ENCODE peak calls at places on chromosomes 3 and 15, in seven cellular contexts. H, M, I, A, F, N and E are unnamed samples.

GRCh38 chr3:108511055-108511454 is 659 bp upstream of the MYH15 start:
- DNase-seq in H (no peak), M (no peak), I (no peak), A (no peak), F (no peak), N (no peak), E (no peak)

GRCh38 chr3:184734903-184735630 is 23.2 kb upstream of the MAGEF1 start:
- DNase-seq in H (no peak), M (peak), I (no peak), A (no peak), F (no peak), N (no peak), E (no peak)

GRCh38 chr3:127536818-127537810 is 53.4 kb downstream of the TPRA1 start:
- DNase-seq in H (no peak), M (no peak), I (no peak), A (no peak), F (no peak), N (peak), E (no peak)

GRCh38 chr3:57393957-57394356 is 101.5 kb upstream of the ASB14 start:
- DNase-seq in H (no peak), M (no peak), I (no peak), A (no peak), F (no peak), N (no peak), E (no peak)

GRCh38 chr15:36878745-36879262 is 221.5 kb downstream of the MEIS2 start:
- DNase-seq in H (no peak), M (no peak), I (no peak), A (no peak), F (no peak), N (no peak), E (no peak)

GRCh38 chr15:63107895-63108546 is 13.6 kb upstream of the LACTB start:
- DNase-seq in H (no peak), M (no peak), I (no peak), A (peak), F (peak), N (no peak), E (no peak)

GRCh38 chr3:129595544-129596193 is 10.8 kb downstream of the PLXND1 start:
- DNase-seq in H (no peak), M (no peak), I (no peak), A (no peak), F (no peak), N (no peak), E (no peak)

GRCh38 chr15:58513681-58514336 is 82.0 kb downstream of the LIPC start:
- DNase-seq in H (no peak), M (no peak), I (no peak), A (no peak), F (no peak), N (no peak), E (no peak)

GRCh38 chr3:179956416-179956830 is 80.3 kb downstream of the PEX5L start:
- DNase-seq in H (peak), M (no peak), I (no peak), A (no peak), F (no peak), N (no peak), E (no peak)

GRCh38 chr3:139044366-139045210 is at the start of gene PRR23C:
- DNase-seq in H (no peak), M (no peak), I (no peak), A (no peak), F (no peak), N (no peak), E (no peak)

GRCh38 chr15:30943654-30944335 is 40.1 kb downstream of the FAN1 start:
- DNase-seq in H (no peak), M (no peak), I (no peak), A (no peak), F (no peak), N (no peak), E (no peak)

GRCh38 chr3:10954740-10955139 is 37.8 kb upstream of the SLC6A1 start:
- DNase-seq in H (no peak), M (no peak), I (no peak), A (no peak), F (no peak), N (no peak), E (no peak)

GRCh38 chr15:92001307-92001706 is 147.8 kb downstream of the SLCO3A1 start:
- DNase-seq in H (no peak), M (no peak), I (no peak), A (no peak), F (no peak), N (no peak), E (no peak)

GRCh38 chr3:11367116-11367781 is 95.1 kb downstream of the ATG7 start:
- DNase-seq in H (no peak), M (no peak), I (no peak), A (no peak), F (no peak), N (no peak), E (no peak)

GRCh38 chr3:187750041-187750512 is 4.8 kb upstream of the BCL6 start:
- DNase-seq in H (peak), M (no peak), I (peak), A (peak), F (no peak), N (peak), E (no peak)

GRCh38 chr3:47420044-47420430 is 39.2 kb downstream of the PTPN23 start:
- DNase-seq in H (no peak), M (no peak), I (no peak), A (no peak), F (no peak), N (no peak), E (no peak)

GRCh38 chr3:47422743-47423142 is 41.9 kb downstream of the PTPN23 start:
- DNase-seq in H (no peak), M (no peak), I (no peak), A (no peak), F (no peak), N (no peak), E (no peak)

GRCh38 chr3:47423548-47424145 is 42.8 kb downstream of the PTPN23 start:
- DNase-seq in H (no peak), M (peak), I (no peak), A (no peak), F (no peak), N (no peak), E (no peak)

GRCh38 chr3:47420511-47421484 is 40.0 kb downstream of the PTPN23 start:
- DNase-seq in H (peak), M (peak), I (peak), A (peak), F (peak), N (peak), E (peak)

GRCh38 chr3:47421741-47422649 is 41.2 kb downstream of the PTPN23 start:
- DNase-seq in H (no peak), M (peak), I (no peak), A (peak), F (no peak), N (no peak), E (no peak)
- TF ChIP-seq CTCF in H (peak), M (peak), I (peak), A (no peak), F (peak), N (no peak), E (no peak)

DNA sequence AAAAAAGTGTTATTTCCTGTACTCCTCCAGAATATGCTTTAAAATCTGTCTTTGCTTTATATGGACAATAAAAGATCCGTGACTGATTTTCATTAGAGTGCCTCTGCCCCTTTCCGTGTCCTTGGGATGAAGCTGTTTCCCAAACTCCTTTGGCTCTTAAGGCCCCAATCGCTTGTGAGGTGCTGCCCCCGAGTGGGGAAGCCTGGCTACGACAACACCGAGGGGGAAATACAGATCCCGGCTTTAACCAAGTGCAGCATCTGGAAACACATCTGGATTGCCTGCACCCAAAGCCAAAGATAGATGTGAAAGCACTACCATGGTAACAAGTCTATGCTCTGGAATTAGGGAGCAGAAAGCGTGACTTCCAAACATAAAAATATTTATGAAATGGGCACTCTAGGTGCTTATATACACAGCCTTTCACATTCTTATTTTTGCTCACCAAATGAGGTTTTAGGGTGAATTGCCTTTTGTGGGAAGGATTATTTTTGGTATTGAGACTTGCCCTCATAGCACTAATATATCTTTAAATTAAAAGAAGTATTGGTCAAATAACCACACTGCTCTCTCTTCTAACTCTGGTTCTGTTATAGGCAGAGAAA is 40.6 kb upstream of the ADCY5 start:
- DNase-seq in H (peak), M (no peak), I (peak), A (peak), F (peak), N (peak), E (no peak)
- TF ChIP-seq CTCF in H (peak), M (peak), I (peak), A (peak), F (peak), N (peak), E (no peak)

DNA sequence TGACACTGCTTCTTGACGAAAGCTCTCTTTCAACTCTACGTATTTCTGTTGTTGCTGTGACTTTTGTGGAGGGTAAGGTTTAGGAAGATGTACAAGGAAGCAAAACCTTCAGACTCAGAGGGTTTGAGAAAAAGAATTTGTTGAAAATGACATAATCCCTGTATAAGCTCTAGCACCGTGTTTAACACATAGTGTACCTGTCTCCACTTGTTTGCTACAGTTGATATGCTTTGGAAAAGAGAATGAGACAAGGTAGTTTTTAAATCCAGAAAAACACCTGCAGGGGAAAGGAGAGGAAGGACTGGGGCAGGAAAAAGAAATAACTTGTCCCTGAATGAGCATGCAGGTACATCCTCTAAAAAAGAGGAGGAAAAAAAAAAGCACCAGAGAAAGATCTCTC is 29.6 kb upstream of the CP start:
- DNase-seq in H (no peak), M (no peak), I (no peak), A (no peak), F (no peak), N (no peak), E (no peak)
- TF ChIP-seq CTCF in H (no peak), M (no peak), I (no peak), A (no peak), F (no peak), N (no peak), E (no peak)

DNA sequence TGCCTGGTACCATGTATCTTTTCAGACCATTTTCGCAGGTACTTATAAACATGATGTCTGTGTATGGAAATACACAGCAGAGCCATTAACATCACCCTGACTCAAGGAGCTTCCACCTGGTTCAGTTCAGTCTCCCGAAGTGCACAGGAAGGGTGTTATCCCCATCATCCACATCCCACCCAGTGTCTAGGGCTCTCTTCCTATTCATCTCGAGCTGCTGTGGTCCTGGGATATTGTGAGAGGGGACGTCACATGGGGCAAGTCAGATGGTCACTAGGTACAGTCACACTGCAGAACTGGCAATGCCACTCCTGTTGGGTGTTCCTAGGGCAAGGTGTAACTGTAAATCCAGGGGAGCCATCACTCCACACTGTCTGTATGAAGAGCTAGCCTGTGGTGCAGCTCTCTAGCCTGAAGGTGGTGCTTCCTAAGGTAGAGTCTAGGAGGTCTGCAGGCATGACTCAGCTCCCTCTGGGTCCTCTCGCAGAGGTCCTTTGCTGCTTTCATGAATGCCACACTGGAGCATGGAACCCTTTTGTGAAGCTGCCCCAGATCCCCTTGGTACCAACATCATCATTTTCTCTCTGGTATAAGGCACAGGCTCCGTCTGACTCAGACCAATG is 13.9 kb downstream of the ISLR2 start:
- DNase-seq in H (peak), M (no peak), I (peak), A (peak), F (no peak), N (no peak), E (no peak)
- TF ChIP-seq CTCF in H (peak), M (no peak), I (peak), A (peak), F (peak), N (no peak), E (no peak)

DNA sequence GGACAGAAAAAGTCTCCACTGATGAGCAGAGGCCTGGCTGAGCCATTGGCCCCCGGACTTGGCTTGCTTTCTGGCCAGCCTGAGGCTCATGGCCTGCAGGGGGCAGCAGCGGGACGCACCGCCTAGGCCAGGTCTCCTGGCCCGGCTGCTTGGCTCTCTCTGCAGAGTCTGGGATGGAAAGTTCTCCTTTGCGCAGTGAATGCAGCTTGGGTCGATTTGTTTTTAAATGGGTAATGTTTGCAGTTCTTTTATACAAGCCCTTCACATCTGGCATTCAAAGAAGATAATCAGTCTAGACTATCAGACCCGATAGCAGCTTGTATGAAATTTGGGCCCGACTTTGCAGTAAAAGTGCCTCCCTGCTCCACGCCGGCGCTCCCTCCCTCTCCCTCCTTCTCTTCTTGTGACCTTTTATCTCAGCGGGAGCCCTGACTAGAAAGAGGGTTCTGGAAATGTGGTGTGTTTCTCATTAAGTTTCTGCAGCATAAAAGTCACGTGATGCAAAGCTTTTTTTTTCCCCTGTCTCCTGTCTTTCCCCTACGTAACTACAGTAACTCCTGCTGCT is 59.9 kb downstream of the ZNF621 start:
- DNase-seq in H (peak), M (no peak), I (peak), A (peak), F (peak), N (peak), E (peak)
- TF ChIP-seq CTCF in H (peak), M (peak), I (peak), A (peak), F (peak), N (peak), E (peak)

GRCh38 chr3:171168551-171168950 is 142.0 kb upstream of the SLC2A2 start:
- DNase-seq in H (no peak), M (no peak), I (no peak), A (no peak), F (no peak), N (no peak), E (no peak)
- TF ChIP-seq CTCF in H (no peak), M (no peak), I (no peak), A (no peak), F (no peak), N (no peak), E (no peak)